ENCODE peak calls at places on chromosomes 16 and 17, in five cellular contexts. J is NB4; A is HT-29; U is AG09309; T is naive thymus-derived CD8-positive, alpha-beta T cell. M is an unnamed sample.

GRCh38 chr17:39212841-39213480 is 12.8 kb downstream of the STAC2 start:
- DNase-seq in J (no peak), A (no peak), U (no peak), T (no peak), M (no peak)

GRCh38 chr16:50889276-50889675 is 147.4 kb downstream of the CYLD start:
- DNase-seq in J (no peak), A (no peak), U (no peak), T (no peak), M (no peak)

GRCh38 chr17:74337834-74338500 is 11.9 kb downstream of the KIF19 start:
- DNase-seq in J (no peak), A (no peak), U (no peak), T (no peak), M (no peak)

GRCh38 chr16:57732011-57732410 is 3.6 kb upstream of the KATNB1 start:
- DNase-seq in J (peak), A (no peak), U (peak), T (no peak), M (no peak)

GRCh38 chr17:72187544-72187943 is 66.7 kb downstream of the SOX9 start:
- DNase-seq in J (no peak), A (no peak), U (no peak), T (no peak), M (no peak)

GRCh38 chr17:73476890-73477350 is 165.1 kb upstream of the CDC42EP4 start:
- DNase-seq in J (no peak), A (no peak), U (no peak), T (no peak), M (no peak)

GRCh38 chr17:81731271-81731670 is 19.2 kb downstream of the SLC25A10 start:
- DNase-seq in J (peak), A (no peak), U (peak), T (no peak), M (no peak)

GRCh38 chr16:89210165-89210903 is 7.2 kb upstream of the ZNF778 start:
- DNase-seq in J (no peak), A (no peak), U (no peak), T (no peak), M (no peak)

GRCh38 chr16:29898786-29899515 is 399 bp downstream of the SEZ6L2 start:
- DNase-seq in J (no peak), A (no peak), U (no peak), T (no peak), M (no peak)

GRCh38 chr16:88461291-88462269 is 8.5 kb downstream of the ZFPM1 start:
- DNase-seq in J (peak), A (no peak), U (no peak), T (no peak), M (no peak)

GRCh38 chr16:6193718-6194117 is 1096.1 kb upstream of the EEF2KMT start:
- DNase-seq in J (peak), A (peak), U (no peak), T (no peak), M (no peak)

GRCh38 chr17:30031214-30031869 is 85.3 kb upstream of the NSRP1 start:
- DNase-seq in J (no peak), A (no peak), U (no peak), T (no peak), M (peak)

GRCh38 chr17:80195671-80196529 is 24.2 kb downstream of the SGSH start:
- DNase-seq in J (peak), A (peak), U (no peak), T (peak), M (peak)

GRCh38 chr16:10693889-10694288 is 841 bp downstream of the TEKT5 start:
- DNase-seq in J (no peak), A (no peak), U (no peak), T (no peak), M (no peak)

GRCh38 chr17:55632893-55633292 is 89.8 kb downstream of the TMEM100 start:
- DNase-seq in J (no peak), A (no peak), U (no peak), T (no peak), M (no peak)

M was measured in CD4-positive, alpha-beta memory T cell.